ENCODE peak calls at places on chromosomes 1 and 21, in four cellular contexts. A, X, I and J are unnamed samples.

GRCh38 chr1:49016030-49016991 is 239.6 kb upstream of the BEND5 start:
- DNase-seq in X (no peak), A (no peak), I (no peak), J (no peak)

GRCh38 chr1:114023377-114023776 is 44.1 kb downstream of the OLFML3 start:
- DNase-seq in X (no peak), A (no peak), I (no peak), J (no peak)

GRCh38 chr1:42968654-42969053 is 10.0 kb upstream of the SLC2A1 start:
- DNase-seq in X (no peak), I (no peak), A (no peak), J (no peak)

GRCh38 chr1:3641816-3642215 is 8.1 kb downstream of the WRAP73 start:
- DNase-seq in X (no peak), A (no peak), I (no peak), J (no peak)

GRCh38 chr1:218361298-218362065 is 16.3 kb downstream of the TGFB2 start:
- DNase-seq in A (no peak), X (peak; percentile 46), I (peak; percentile 66), J (no peak)

GRCh38 chr1:229839800-229840199 is 213.8 kb downstream of the URB2 start:
- DNase-seq in X (no peak), A (no peak), I (no peak), J (no peak)

GRCh38 chr1:168732736-168733135 is 3.7 kb upstream of the DPT start:
- DNase-seq in I (no peak), A (no peak), X (no peak), J (no peak)

GRCh38 chr1:161388639-161389038 is 21.0 kb upstream of the CFAP126 start:
- DNase-seq in I (no peak), X (no peak), A (no peak), J (no peak)

GRCh38 chr1:59046730-59047157 is 250.2 kb upstream of the FGGY start:
- DNase-seq in X (no peak), A (peak; percentile 59), I (no peak), J (no peak)

GRCh38 chr1:177586429-177586828 is 383.4 kb downstream of the SEC16B start:
- DNase-seq in I (no peak), X (no peak), A (no peak), J (no peak)

GRCh38 chr1:220786337-220787068 is at the start of gene MTARC1:
- DNase-seq in X (peak; percentile 95), I (peak; percentile 86), A (no peak), J (no peak)

GRCh38 chr1:201319631-201320030 is 36.3 kb downstream of the PKP1 start:
- DNase-seq in I (no peak), A (no peak), X (no peak), J (no peak)

GRCh38 chr1:66300986-66301451 is 232.9 kb upstream of the SGIP1 start:
- DNase-seq in I (no peak), A (peak; percentile 53), X (no peak), J (no peak)

GRCh38 chr1:53277326-53277725 is 39.0 kb upstream of the MAGOH start:
- DNase-seq in I (no peak), A (no peak), X (no peak), J (no peak)

GRCh38 chr21:20999567-21000169 is 1.5 kb downstream of the NCAM2 start:
- DNase-seq in X (peak; percentile 62), A (no peak), I (peak; percentile 9), J (peak; percentile 70)

GRCh38 chr21:33308586-33309490 is 15.9 kb upstream of the IFNAR1 start:
- DNase-seq in X (peak; percentile 47), A (peak; percentile 98), I (no peak), J (peak; percentile 33)

GRCh38 chr1:46131727-46132528 is 501 bp downstream of the PIK3R3 start:
- DNase-seq in I (no peak), X (peak; percentile 36), A (no peak), J (no peak)

GRCh38 chr1:224565186-224565585 is 50.9 kb upstream of the CNIH3 start:
- DNase-seq in X (no peak), A (no peak), I (peak; percentile 25), J (no peak)

GRCh38 chr1:91741301-91741700 is 144.7 kb downstream of the TGFBR3 start:
- DNase-seq in I (no peak), X (no peak), A (no peak), J (no peak)
- TF ChIP-seq TAF1 in I (no peak), X (no peak), A (no peak), J (no peak)

GRCh38 chr1:106912146-106912545 is 144.3 kb upstream of the PRMT6 start:
- DNase-seq in A (no peak), I (no peak), X (no peak), J (no peak)

GRCh38 chr1:106910798-106911197 is 145.7 kb upstream of the PRMT6 start:
- DNase-seq in A (no peak), X (no peak), I (no peak), J (no peak)

DNA sequence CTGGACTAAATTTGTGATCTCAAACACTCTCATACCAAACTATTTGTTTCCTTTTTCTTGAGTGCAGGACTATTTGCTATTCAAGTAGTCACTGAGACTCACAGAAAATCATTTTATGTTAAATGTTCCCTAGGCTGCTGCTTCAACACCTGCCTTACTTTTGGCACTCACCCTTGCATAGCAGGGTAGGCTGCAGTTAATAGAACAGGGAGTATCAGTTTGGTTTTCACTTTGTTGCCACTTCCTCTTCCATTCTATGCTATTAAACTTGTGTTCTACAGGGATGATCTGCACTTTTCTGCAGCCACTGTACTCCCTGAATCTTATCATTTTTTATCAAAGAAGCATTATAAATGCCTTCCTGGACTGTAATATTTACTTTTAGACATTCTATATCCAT is 148.7 kb upstream of the PRMT6 start:
- DNase-seq in X (no peak), A (peak; percentile 43), I (no peak), J (no peak)
- TF ChIP-seq TCF12 in X (no peak), A (peak; percentile 32), I (no peak), J (no peak)

GRCh38 chr1:209767105-209767504 is 11.3 kb downstream of the TRAF3IP3 start:
- DNase-seq in A (no peak), X (no peak), I (no peak), J (no peak)

GRCh38 chr1:209767706-209768105 is 11.9 kb downstream of the TRAF3IP3 start:
- DNase-seq in X (no peak), I (no peak), A (no peak), J (no peak)

GRCh38 chr1:209768354-209768774 is 12.5 kb downstream of the TRAF3IP3 start:
- DNase-seq in I (no peak), X (no peak), A (peak; percentile 84), J (no peak)

GRCh38 chr1:209769171-209769904 is 13.5 kb downstream of the TRAF3IP3 start:
- DNase-seq in X (peak; percentile 31), A (peak; percentile 75), I (no peak), J (no peak)

DNA sequence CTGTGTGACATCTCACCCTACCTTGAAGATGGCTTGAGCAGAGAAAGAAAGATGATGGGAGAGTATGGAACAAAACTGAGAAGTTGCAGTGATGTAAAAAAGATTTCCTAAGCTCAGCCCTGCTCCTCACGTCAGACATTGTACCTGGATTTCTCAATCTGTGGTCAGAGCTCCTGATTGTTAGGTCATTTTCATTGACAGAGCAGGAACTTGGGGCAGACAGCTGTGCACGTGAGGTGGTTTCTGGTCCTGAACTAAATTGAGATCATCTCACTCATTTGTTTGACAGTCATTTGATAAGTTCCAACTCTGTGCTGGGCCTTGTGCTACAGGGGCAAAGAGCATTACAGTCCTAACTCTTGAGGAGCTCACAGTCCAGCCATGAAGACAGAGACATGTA is 10.2 kb downstream of the TRAF3IP3 start:
- DNase-seq in X (no peak), A (no peak), I (no peak), J (no peak)
- H3K27ac ChIP-seq in X (no peak overlapping the region), A (no peak overlapping the region), I (no peak overlapping the region), J (no peak overlapping the region)

GRCh38 chr21:16116798-16117197 is 387.0 kb downstream of the USP25 start:
- DNase-seq in X (no peak), I (no peak), A (no peak), J (no peak)

GRCh38 chr21:16113052-16113715 is 383.4 kb downstream of the USP25 start:
- DNase-seq in A (no peak), I (no peak), X (no peak), J (no peak)

GRCh38 chr21:16117331-16117730 is 387.5 kb downstream of the USP25 start:
- DNase-seq in A (no peak), I (no peak), X (no peak), J (no peak)

GRCh38 chr21:16116067-16116466 is 386.3 kb downstream of the USP25 start:
- DNase-seq in A (no peak), I (no peak), X (no peak), J (no peak)

GRCh38 chr21:16115461-16115860 is 385.7 kb downstream of the USP25 start:
- DNase-seq in X (no peak), A (no peak), I (no peak), J (no peak)
- TF ChIP-seq TAF1 in X (no peak), A (no peak), I (no peak), J (no peak)

GRCh38 chr1:18794066-18794465 is 65.4 kb downstream of the TAS1R2 start:
- DNase-seq in X (no peak), A (no peak), I (peak; percentile 53), J (no peak)
- TF ChIP-seq TCF12 in X (no peak), A (no peak), I (no peak), J (no peak)

GRCh38 chr1:234848972-234849641 is 239.1 kb upstream of the IRF2BP2 start:
- DNase-seq in X (no peak), I (no peak), A (no peak), J (no peak)
- H3K27ac ChIP-seq in X (peak overlapping the region; percentile 57), I (no peak overlapping the region), A (no peak overlapping the region), J (no peak overlapping the region)